ENCODE peak calls at places on chromosomes 16 and 17, in seven cellular contexts. O is COR-L47, D is RPMI7951, Q is T-helper 9 cell, P is GM13977, A is LNCaP clone FGC, I is cardiac muscle cell. B is an unnamed sample.

GRCh38 chr17:21194688-21195087 is 19.3 kb downstream of the TMEM11 start:
- DNase-seq in O (no peak), D (peak), Q (no peak), P (no peak), A (no peak), I (no peak), B (no peak)

GRCh38 chr17:30950669-30951399 is 20.0 kb upstream of the RNF135 start:
- DNase-seq in O (peak), D (peak), Q (no peak), P (no peak), A (peak), I (no peak), B (no peak)

GRCh38 chr17:15388356-15389046 is 47.1 kb upstream of the TEKT3 start:
- DNase-seq in O (no peak), D (no peak), Q (no peak), P (no peak), A (no peak), I (no peak), B (no peak)

GRCh38 chr17:57940217-57940616 is 15.0 kb downstream of the CUEDC1 start:
- DNase-seq in O (no peak), D (no peak), Q (no peak), P (no peak), A (no peak), I (peak), B (no peak)

GRCh38 chr16:67926181-67926742 is 5.4 kb downstream of the CTRL start:
- DNase-seq in O (peak), D (no peak), Q (no peak), P (no peak), A (peak), I (no peak), B (no peak)

GRCh38 chr16:77459534-77460412 is 24.9 kb upstream of the ADAMTS18 start:
- DNase-seq in O (no peak), D (no peak), Q (no peak), P (no peak), A (no peak), I (no peak), B (no peak)

GRCh38 chr17:49959183-49959935 is 9.6 kb upstream of the DLX4 start:
- DNase-seq in O (no peak), D (peak), Q (no peak), P (no peak), A (no peak), I (no peak), B (no peak)

GRCh38 chr16:57899771-57900661 is 70.9 kb downstream of the CNGB1 start:
- DNase-seq in O (peak), D (peak), Q (peak), P (peak), A (peak), I (peak), B (no peak)

GRCh38 chr16:66618588-66618987 is 14.1 kb downstream of the CMTM3 start:
- DNase-seq in O (no peak), D (peak), Q (no peak), P (no peak), A (no peak), I (no peak), B (no peak)

B was measured in GM12878.